ENCODE peak calls at places on chromosomes 16 and 17, in nine cellular contexts. B, C, W, Z, G, M, D, N and X are unnamed samples.

GRCh38 chr17:79082311-79083190 is 7.9 kb downstream of the ENGASE start:
- DNase-seq in B (no peak), C (peak), W (peak), Z (peak), G (peak), M (no peak), D (peak), N (no peak), X (peak)

GRCh38 chr17:38430316-38430715 is 2.1 kb downstream of the ARHGAP23 start:
- DNase-seq in B (no peak), C (no peak), W (no peak), Z (no peak), G (no peak), M (no peak), D (no peak), N (no peak), X (peak)

GRCh38 chr17:65220732-65221131 is 83.6 kb downstream of the RGS9 start:
- DNase-seq in B (no peak), C (no peak), W (no peak), Z (no peak), G (no peak), M (no peak), D (no peak), N (no peak), X (peak)

GRCh38 chr17:81392909-81393654 is 2.2 kb upstream of the BAHCC1 start:
- DNase-seq in B (no peak), C (peak), W (no peak), Z (no peak), G (no peak), M (no peak), D (no peak), N (no peak), X (peak)

GRCh38 chr16:84749815-84750214 is 50.0 kb downstream of the USP10 start:
- DNase-seq in B (no peak), C (no peak), W (no peak), Z (no peak), G (no peak), M (no peak), D (no peak), N (no peak), X (no peak)

GRCh38 chr16:72285728-72286127 is 113.8 kb upstream of the PMFBP1 start:
- DNase-seq in B (no peak), C (no peak), W (no peak), Z (no peak), G (no peak), M (no peak), D (no peak), N (no peak), X (no peak)

GRCh38 chr17:39123627-39124026 is 27.8 kb downstream of the PLXDC1 start:
- DNase-seq in B (no peak), C (no peak), W (no peak), Z (no peak), G (no peak), M (no peak), D (no peak), N (no peak), X (no peak)

GRCh38 chr17:48577946-48578615 is at the start of gene HOXB4:
- DNase-seq in B (no peak), C (peak), W (peak), Z (peak), G (no peak), M (peak), D (peak), N (no peak), X (peak)

GRCh38 chr17:14359251-14359939 is 58.5 kb downstream of the HS3ST3B1 start:
- DNase-seq in B (no peak), C (no peak), W (peak), Z (no peak), G (no peak), M (no peak), D (no peak), N (no peak), X (no peak)

GRCh38 chr16:53817117-53817516 is 113.2 kb downstream of the FTO start:
- DNase-seq in B (no peak), C (no peak), W (no peak), Z (no peak), G (no peak), M (no peak), D (peak), N (peak), X (peak)

GRCh38 chr16:89274561-89275283 is 57.2 kb downstream of the ZNF778 start:
- DNase-seq in B (no peak), C (no peak), W (no peak), Z (no peak), G (no peak), M (no peak), D (no peak), N (no peak), X (no peak)